ENCODE peak calls at places on chromosomes 4 and X, in six cellular contexts. S, W, O, D, Z and V are unnamed samples.

GRCh38 chr4:2141762-2142520 is 82.8 kb downstream of the NAT8L start:
- DNase-seq in S (no peak), W (no peak), O (no peak), D (no peak), Z (no peak), V (no peak)

GRCh38 chrX:134670241-134670811 is 12.1 kb upstream of the PLAC1 start:
- DNase-seq in S (no peak), W (peak; percentile 69), O (no peak), D (no peak), Z (no peak), V (no peak)

GRCh38 chr4:83219344-83219990 is 65.1 kb downstream of the COQ2 start:
- DNase-seq in S (no peak), W (no peak), O (no peak), D (peak; percentile 54), Z (peak; percentile 36), V (no peak)

GRCh38 chr4:3613980-3614730 is 81.9 kb upstream of the LRPAP1 start:
- DNase-seq in S (no peak), W (no peak), O (no peak), D (no peak), Z (no peak), V (no peak)

GRCh38 chr4:185735887-185736286 is 76.1 kb downstream of the SORBS2 start:
- DNase-seq in S (no peak), W (no peak), O (no peak), D (no peak), Z (no peak), V (no peak)

GRCh38 chrX:154312116-154312515 is 16.5 kb downstream of the TKTL1 start:
- DNase-seq in S (no peak), W (no peak), O (no peak), D (no peak), Z (no peak), V (no peak)

GRCh38 chr4:82779032-82779431 is 19.6 kb downstream of the SCD5 start:
- DNase-seq in S (no peak), W (no peak), O (no peak), D (no peak), Z (no peak), V (no peak)

GRCh38 chr4:7823416-7823824 is 116.2 kb downstream of the AFAP1 start:
- DNase-seq in S (no peak), W (no peak), O (no peak), D (no peak), Z (no peak), V (no peak)

GRCh38 chr4:21948347-21949072 is at the start of gene KCNIP4:
- DNase-seq in S (no peak), W (no peak), O (peak; percentile 33), D (peak; percentile 9), Z (no peak), V (no peak)

GRCh38 chrX:129606918-129607317 is 47.8 kb downstream of the APLN start:
- DNase-seq in S (peak; percentile 33), W (peak; percentile 61), O (peak; percentile 37), D (no peak), Z (peak; percentile 60), V (peak; percentile 67)